ENCODE peak calls at places on chromosomes 12 and 14, in seven cellular contexts. One of them, this sample, is unnamed.

GRCh38 chr12:64097346-64098105 is 124.6 kb downstream of the KICS2 start:
- DNase-seq in uterus: no peak
- DNase-seq in GM23248: peak; percentile 58
- DNase-seq in right cardiac atrium: no peak
- DNase-seq in CD4-positive, CD25-positive, alpha-beta regulatory T cell: no peak
- DNase-seq in pancreas: no peak
- DNase-seq in PC-3: no peak
- DNase-seq in this sample: no peak

GRCh38 chr14:100679707-100680438 is 46.8 kb upstream of the DLK1 start:
- DNase-seq in uterus: peak; percentile 73
- DNase-seq in GM23248: peak; percentile 78
- DNase-seq in pancreas: no peak
- DNase-seq in CD4-positive, CD25-positive, alpha-beta regulatory T cell: no peak
- DNase-seq in PC-3: no peak
- DNase-seq in right cardiac atrium: peak; percentile 49
- DNase-seq in this sample: no peak

GRCh38 chr12:103632554-103633216 is 45.6 kb downstream of the STAB2 start:
- DNase-seq in uterus: no peak
- DNase-seq in PC-3: peak; percentile 93
- DNase-seq in pancreas: peak; percentile 27
- DNase-seq in CD4-positive, CD25-positive, alpha-beta regulatory T cell: peak; percentile 19
- DNase-seq in right cardiac atrium: peak; percentile 15
- DNase-seq in GM23248: peak; percentile 70
- DNase-seq in this sample: peak; percentile 70

GRCh38 chr14:85604021-85604420 is 74.1 kb downstream of the FLRT2 start:
- DNase-seq in PC-3: no peak
- DNase-seq in uterus: no peak
- DNase-seq in CD4-positive, CD25-positive, alpha-beta regulatory T cell: no peak
- DNase-seq in pancreas: no peak
- DNase-seq in GM23248: no peak
- DNase-seq in right cardiac atrium: no peak
- DNase-seq in this sample: no peak

GRCh38 chr14:80164991-80165390 is 46.3 kb downstream of the DIO2 start:
- DNase-seq in CD4-positive, CD25-positive, alpha-beta regulatory T cell: no peak
- DNase-seq in pancreas: no peak
- DNase-seq in uterus: no peak
- DNase-seq in PC-3: peak; percentile 82
- DNase-seq in GM23248: peak; percentile 67
- DNase-seq in right cardiac atrium: no peak
- DNase-seq in this sample: peak; percentile 71

GRCh38 chr12:119088917-119089667 is 89.6 kb upstream of the HSPB8 start:
- DNase-seq in PC-3: no peak
- DNase-seq in uterus: no peak
- DNase-seq in pancreas: no peak
- DNase-seq in GM23248: no peak
- DNase-seq in right cardiac atrium: no peak
- DNase-seq in CD4-positive, CD25-positive, alpha-beta regulatory T cell: no peak
- DNase-seq in this sample: no peak

GRCh38 chr12:52832451-52832850 is 1.7 kb downstream of the KRT79 start:
- DNase-seq in PC-3: no peak
- DNase-seq in CD4-positive, CD25-positive, alpha-beta regulatory T cell: no peak
- DNase-seq in pancreas: no peak
- DNase-seq in GM23248: no peak
- DNase-seq in right cardiac atrium: no peak
- DNase-seq in uterus: no peak
- DNase-seq in this sample: no peak

GRCh38 chr12:127078577-127079350 is 1188.2 kb upstream of the TMEM132C start:
- DNase-seq in right cardiac atrium: no peak
- DNase-seq in pancreas: no peak
- DNase-seq in uterus: no peak
- DNase-seq in PC-3: peak; percentile 65
- DNase-seq in CD4-positive, CD25-positive, alpha-beta regulatory T cell: no peak
- DNase-seq in GM23248: peak; percentile 69
- DNase-seq in this sample: no peak

GRCh38 chr12:46372131-46372851 is at the start of gene SLC38A2:
- DNase-seq in CD4-positive, CD25-positive, alpha-beta regulatory T cell: peak; percentile 95
- DNase-seq in GM23248: peak; percentile 99
- DNase-seq in right cardiac atrium: peak; percentile 98
- DNase-seq in pancreas: peak; percentile 97
- DNase-seq in uterus: peak; percentile 98
- DNase-seq in PC-3: peak; percentile 93
- DNase-seq in this sample: peak; percentile 91

GRCh38 chr12:108582981-108583770 is 14.7 kb downstream of the TMEM119 start:
- DNase-seq in uterus: no peak
- DNase-seq in CD4-positive, CD25-positive, alpha-beta regulatory T cell: no peak
- DNase-seq in pancreas: no peak
- DNase-seq in GM23248: no peak
- DNase-seq in right cardiac atrium: no peak
- DNase-seq in PC-3: no peak
- DNase-seq in this sample: no peak

GRCh38 chr12:108773798-108774788 is 42.8 kb upstream of the CORO1C start:
- DNase-seq in PC-3: no peak
- DNase-seq in uterus: peak; percentile 90
- DNase-seq in CD4-positive, CD25-positive, alpha-beta regulatory T cell: no peak
- DNase-seq in pancreas: peak; percentile 21
- DNase-seq in right cardiac atrium: peak; percentile 91
- DNase-seq in GM23248: peak; percentile 85
- DNase-seq in this sample: peak; percentile 91

GRCh38 chr14:104291123-104292000 is 153.0 kb downstream of the KIF26A start:
- DNase-seq in pancreas: peak; percentile 79
- DNase-seq in CD4-positive, CD25-positive, alpha-beta regulatory T cell: no peak
- DNase-seq in right cardiac atrium: peak; percentile 13
- DNase-seq in GM23248: no peak
- DNase-seq in PC-3: peak; percentile 9
- DNase-seq in uterus: no peak
- DNase-seq in this sample: no peak

GRCh38 chr14:51317373-51317772 is 77.3 kb downstream of the TMX1 start:
- DNase-seq in uterus: no peak
- DNase-seq in right cardiac atrium: no peak
- DNase-seq in CD4-positive, CD25-positive, alpha-beta regulatory T cell: no peak
- DNase-seq in PC-3: no peak
- DNase-seq in GM23248: no peak
- DNase-seq in pancreas: no peak
- DNase-seq in this sample: no peak

GRCh38 chr14:76203086-76204001 is 51.6 kb downstream of the GPATCH2L start:
- DNase-seq in CD4-positive, CD25-positive, alpha-beta regulatory T cell: no peak
- DNase-seq in GM23248: peak; percentile 92
- DNase-seq in PC-3: peak; percentile 88
- DNase-seq in uterus: peak; percentile 50
- DNase-seq in right cardiac atrium: peak; percentile 33
- DNase-seq in pancreas: no peak
- DNase-seq in this sample: peak; percentile 85

GRCh38 chr14:76196980-76197379 is 45.3 kb downstream of the GPATCH2L start:
- DNase-seq in uterus: no peak
- DNase-seq in PC-3: no peak
- DNase-seq in CD4-positive, CD25-positive, alpha-beta regulatory T cell: no peak
- DNase-seq in right cardiac atrium: no peak
- DNase-seq in pancreas: no peak
- DNase-seq in GM23248: no peak
- DNase-seq in this sample: no peak

GRCh38 chr14:76205708-76206107 is 54.0 kb downstream of the GPATCH2L start:
- DNase-seq in uterus: no peak
- DNase-seq in GM23248: no peak
- DNase-seq in PC-3: no peak
- DNase-seq in right cardiac atrium: no peak
- DNase-seq in CD4-positive, CD25-positive, alpha-beta regulatory T cell: no peak
- DNase-seq in pancreas: no peak
- DNase-seq in this sample: no peak

GRCh38 chr14:76204436-76205230 is 52.9 kb downstream of the GPATCH2L start:
- DNase-seq in uterus: no peak
- DNase-seq in CD4-positive, CD25-positive, alpha-beta regulatory T cell: no peak
- DNase-seq in right cardiac atrium: no peak
- DNase-seq in pancreas: no peak
- DNase-seq in PC-3: no peak
- DNase-seq in GM23248: no peak
- DNase-seq in this sample: no peak

DNA sequence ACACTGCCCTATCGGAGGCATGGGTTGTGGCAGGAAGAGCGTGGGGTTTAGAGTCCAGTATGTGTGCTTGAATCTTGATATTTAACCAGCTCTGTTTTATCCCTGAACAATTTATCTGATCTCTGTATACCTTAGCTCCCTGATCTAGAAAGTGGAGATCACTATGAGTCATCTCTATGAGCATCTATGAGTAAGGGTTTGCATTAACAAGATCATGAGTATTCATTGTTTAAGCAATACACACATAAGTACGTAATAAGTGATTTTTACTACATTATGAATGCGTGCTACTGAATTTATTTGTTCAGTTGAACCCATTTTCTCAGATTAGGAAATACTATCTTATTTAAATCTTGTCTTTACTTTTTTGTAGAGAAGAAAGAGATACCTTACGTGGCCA is 49.4 kb downstream of the GPATCH2L start:
- DNase-seq in pancreas: no peak
- DNase-seq in right cardiac atrium: no peak
- DNase-seq in GM23248: peak; percentile 88
- DNase-seq in PC-3: peak; percentile 91
- DNase-seq in uterus: no peak
- DNase-seq in CD4-positive, CD25-positive, alpha-beta regulatory T cell: no peak
- DNase-seq in this sample: peak; percentile 85
- H3K27ac ChIP-seq in pancreas: no peak overlapping the region
- H3K27ac ChIP-seq in right cardiac atrium: no peak overlapping the region
- H3K27ac ChIP-seq in GM23248: peak overlapping the region; percentile 54
- H3K27ac ChIP-seq in PC-3: peak overlapping the region; percentile 98
- H3K27ac ChIP-seq in uterus: no peak overlapping the region
- H3K27ac ChIP-seq in CD4-positive, CD25-positive, alpha-beta regulatory T cell: no peak overlapping the region
- H3K27ac ChIP-seq in this sample: peak overlapping the region; percentile 81

GRCh38 chr12:93229494-93230310 is 148.0 kb upstream of the NUDT4 start:
- DNase-seq in CD4-positive, CD25-positive, alpha-beta regulatory T cell: no peak
- DNase-seq in right cardiac atrium: no peak
- DNase-seq in pancreas: no peak
- DNase-seq in uterus: no peak
- DNase-seq in GM23248: peak; percentile 92
- DNase-seq in PC-3: peak; percentile 94
- DNase-seq in this sample: peak; percentile 87
- H3K27ac ChIP-seq in CD4-positive, CD25-positive, alpha-beta regulatory T cell: no peak overlapping the region
- H3K27ac ChIP-seq in right cardiac atrium: no peak overlapping the region
- H3K27ac ChIP-seq in pancreas: no peak overlapping the region
- H3K27ac ChIP-seq in uterus: no peak overlapping the region
- H3K27ac ChIP-seq in GM23248: peak overlapping the region; percentile 75
- H3K27ac ChIP-seq in PC-3: peak overlapping the region; percentile 83
- H3K27ac ChIP-seq in this sample: peak overlapping the region; percentile 61

GRCh38 chr12:105841880-105842279 is 296.9 kb downstream of the NUAK1 start:
- DNase-seq in CD4-positive, CD25-positive, alpha-beta regulatory T cell: no peak
- DNase-seq in PC-3: no peak
- DNase-seq in uterus: no peak
- DNase-seq in pancreas: no peak
- DNase-seq in right cardiac atrium: no peak
- DNase-seq in GM23248: no peak
- DNase-seq in this sample: no peak
- H3K27ac ChIP-seq in CD4-positive, CD25-positive, alpha-beta regulatory T cell: no peak overlapping the region
- H3K27ac ChIP-seq in PC-3: no peak overlapping the region
- H3K27ac ChIP-seq in uterus: no peak overlapping the region
- H3K27ac ChIP-seq in pancreas: no peak overlapping the region
- H3K27ac ChIP-seq in right cardiac atrium: no peak overlapping the region
- H3K27ac ChIP-seq in GM23248: no peak overlapping the region
- H3K27ac ChIP-seq in this sample: no peak overlapping the region

GRCh38 chr14:58098507-58098906 is 53.5 kb downstream of the ARMH4 start:
- DNase-seq in uterus: peak; percentile 41
- DNase-seq in GM23248: no peak
- DNase-seq in pancreas: no peak
- DNase-seq in PC-3: peak; percentile 84
- DNase-seq in right cardiac atrium: peak; percentile 22
- DNase-seq in CD4-positive, CD25-positive, alpha-beta regulatory T cell: no peak
- DNase-seq in this sample: no peak
- H3K27ac ChIP-seq in uterus: peak overlapping the region; percentile 66
- H3K27ac ChIP-seq in GM23248: no peak overlapping the region
- H3K27ac ChIP-seq in pancreas: no peak overlapping the region
- H3K27ac ChIP-seq in PC-3: peak overlapping the region; percentile 30
- H3K27ac ChIP-seq in right cardiac atrium: no peak overlapping the region
- H3K27ac ChIP-seq in CD4-positive, CD25-positive, alpha-beta regulatory T cell: no peak overlapping the region
- H3K27ac ChIP-seq in this sample: no peak overlapping the region

GRCh38 chr14:102418169-102418852 is 55.6 kb downstream of the TECPR2 start:
- DNase-seq in CD4-positive, CD25-positive, alpha-beta regulatory T cell: no peak
- DNase-seq in right cardiac atrium: no peak
- DNase-seq in GM23248: no peak
- DNase-seq in uterus: no peak
- DNase-seq in PC-3: no peak
- DNase-seq in pancreas: no peak
- DNase-seq in this sample: no peak

GRCh38 chr14:102419276-102419675 is 56.5 kb downstream of the TECPR2 start:
- DNase-seq in CD4-positive, CD25-positive, alpha-beta regulatory T cell: no peak
- DNase-seq in pancreas: no peak
- DNase-seq in right cardiac atrium: no peak
- DNase-seq in PC-3: no peak
- DNase-seq in uterus: no peak
- DNase-seq in GM23248: no peak
- DNase-seq in this sample: no peak

GRCh38 chr14:102418853-102419240 is 56.1 kb downstream of the TECPR2 start:
- DNase-seq in CD4-positive, CD25-positive, alpha-beta regulatory T cell: no peak
- DNase-seq in right cardiac atrium: no peak
- DNase-seq in pancreas: no peak
- DNase-seq in GM23248: no peak
- DNase-seq in uterus: no peak
- DNase-seq in PC-3: no peak
- DNase-seq in this sample: no peak

GRCh38 chr14:102421366-102422057 is 58.8 kb downstream of the TECPR2 start:
- DNase-seq in CD4-positive, CD25-positive, alpha-beta regulatory T cell: no peak
- DNase-seq in pancreas: no peak
- DNase-seq in GM23248: no peak
- DNase-seq in uterus: no peak
- DNase-seq in right cardiac atrium: no peak
- DNase-seq in PC-3: no peak
- DNase-seq in this sample: no peak

DNA sequence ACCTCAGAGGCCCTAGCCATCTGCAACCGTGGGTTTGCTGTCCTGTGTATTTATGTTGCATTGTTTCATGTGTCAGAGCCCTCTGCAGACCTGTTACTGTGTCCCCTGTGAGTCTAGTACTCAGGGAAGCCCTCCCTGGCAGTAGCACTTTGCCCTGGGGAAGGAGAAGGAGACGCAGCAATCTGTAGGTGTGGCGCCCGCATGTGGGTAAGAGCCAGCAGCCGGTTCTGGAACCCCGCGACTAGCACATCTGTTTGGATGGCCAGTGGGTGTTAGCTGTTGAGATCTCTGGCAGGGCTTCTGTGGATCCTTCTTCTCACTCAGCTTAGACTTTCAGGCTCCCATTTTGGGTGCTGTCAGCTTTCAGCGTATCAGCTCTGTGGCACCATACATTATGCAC is 57.0 kb downstream of the TECPR2 start:
- DNase-seq in CD4-positive, CD25-positive, alpha-beta regulatory T cell: no peak
- DNase-seq in right cardiac atrium: no peak
- DNase-seq in pancreas: no peak
- DNase-seq in GM23248: no peak
- DNase-seq in PC-3: no peak
- DNase-seq in uterus: no peak
- DNase-seq in this sample: no peak
- H3K27ac ChIP-seq in CD4-positive, CD25-positive, alpha-beta regulatory T cell: no peak overlapping the region
- H3K27ac ChIP-seq in right cardiac atrium: no peak overlapping the region
- H3K27ac ChIP-seq in pancreas: no peak overlapping the region
- H3K27ac ChIP-seq in GM23248: no peak overlapping the region
- H3K27ac ChIP-seq in PC-3: no peak overlapping the region
- H3K27ac ChIP-seq in uterus: no peak overlapping the region
- H3K27ac ChIP-seq in this sample: no peak overlapping the region

This sample was measured in mammary epithelial cell.